ENCODE peak calls at places on chromosomes 6 and 20, in seven cellular contexts. C, H, U, D, S, B and Z are unnamed samples.

GRCh38 chr6:97850458-97851218 is 567.6 kb upstream of the MMS22L start:
- DNase-seq in C (no peak), S (no peak), B (no peak), U (no peak), H (no peak), D (no peak), Z (no peak)

GRCh38 chr6:143140767-143141166 is 80.1 kb downstream of the AIG1 start:
- DNase-seq in H (no peak), U (no peak), B (no peak), S (no peak), C (no peak), D (no peak), Z (no peak)

GRCh38 chr6:121285041-121285440 is 49.2 kb downstream of the TBC1D32 start:
- DNase-seq in U (peak; percentile 80), D (no peak), C (no peak), S (no peak), B (no peak), H (no peak), Z (no peak)

GRCh38 chr6:102051720-102052119 is 658.2 kb downstream of the GRIK2 start:
- DNase-seq in D (no peak), B (no peak), S (no peak), C (no peak), U (no peak), H (no peak), Z (no peak)

GRCh38 chr6:143734641-143735063 is 56.9 kb downstream of the PHACTR2 start:
- DNase-seq in H (peak; percentile 16), S (no peak), D (no peak), C (no peak), U (no peak), B (no peak), Z (no peak)

GRCh38 chr6:131762984-131763383 is 44.8 kb upstream of the ENPP1 start:
- DNase-seq in D (no peak), U (peak; percentile 22), S (no peak), H (no peak), C (no peak), B (no peak), Z (no peak)

GRCh38 chr20:5864428-5864827 is 85.9 kb downstream of the TRMT6 start:
- DNase-seq in B (no peak), H (no peak), U (no peak), S (no peak), C (no peak), D (no peak), Z (no peak)

GRCh38 chr6:10156875-10157274 is 258.0 kb downstream of the TFAP2A start:
- DNase-seq in S (no peak), D (no peak), C (no peak), H (no peak), U (no peak), B (no peak), Z (no peak)

GRCh38 chr20:62887147-62887859 is 25.7 kb upstream of the TCFL5 start:
- DNase-seq in H (peak; percentile 52), B (no peak), D (no peak), C (peak; percentile 78), S (no peak), U (peak; percentile 91), Z (no peak)

GRCh38 chr20:50320910-50321796 is 130.5 kb downstream of the CEBPB start:
- DNase-seq in U (peak; percentile 96), B (no peak), D (peak; percentile 56), S (no peak), C (peak; percentile 100), H (no peak), Z (no peak)

GRCh38 chr20:25399038-25399430 is 8.4 kb upstream of the ABHD12 start:
- DNase-seq in U (peak; percentile 76), S (peak; percentile 35), D (no peak), C (peak; percentile 65), B (peak; percentile 59), H (peak; percentile 19), Z (peak; percentile 29)

GRCh38 chr6:137832110-137832509 is 34.9 kb upstream of the TNFAIP3 start:
- DNase-seq in C (peak; percentile 65), H (no peak), S (no peak), D (no peak), B (no peak), U (peak; percentile 92), Z (no peak)

GRCh38 chr6:152993431-152993830 is 9.1 kb downstream of the MTRF1L start:
- DNase-seq in C (no peak), U (no peak), B (no peak), H (no peak), S (no peak), D (no peak), Z (peak; percentile 5)

GRCh38 chr20:61370841-61371303 is 118.8 kb downstream of the CDH4 start:
- DNase-seq in C (no peak), H (no peak), S (no peak), U (no peak), B (no peak), D (no peak), Z (no peak)

GRCh38 chr6:18115356-18115755 is 7.1 kb downstream of the NHLRC1 start:
- DNase-seq in C (no peak), S (no peak), D (peak; percentile 12), U (no peak), B (no peak), H (no peak), Z (no peak)

GRCh38 chr20:17586250-17586649 is 16.4 kb downstream of the DSTN start:
- DNase-seq in U (no peak), B (no peak), S (no peak), C (no peak), D (no peak), H (no peak), Z (no peak)

GRCh38 chr6:75735491-75736186 is 13.4 kb upstream of the MYO6 start:
- DNase-seq in C (no peak), U (peak; percentile 30), H (no peak), D (no peak), S (no peak), B (no peak), Z (no peak)

GRCh38 chr6:44086931-44087574 is 40.2 kb downstream of the MRPL14 start:
- DNase-seq in D (no peak), S (no peak), B (no peak), U (no peak), H (no peak), C (no peak), Z (no peak)

GRCh38 chr6:14009416-14009815 is 84.7 kb downstream of the RNF182 start:
- DNase-seq in B (no peak), U (no peak), C (no peak), D (no peak), H (no peak), S (no peak), Z (no peak)

GRCh38 chr6:170088349-170088951 is 202.4 kb downstream of the DLL1 start:
- DNase-seq in B (no peak), H (no peak), S (no peak), U (no peak), C (no peak), D (peak; percentile 34), Z (peak; percentile 34)

GRCh38 chr6:2712102-2712501 is 38.6 kb downstream of the MYLK4 start:
- DNase-seq in B (no peak), H (no peak), C (no peak), S (no peak), U (no peak), D (no peak), Z (no peak)

GRCh38 chr6:68778356-68779020 is 143.4 kb downstream of the ADGRB3 start:
- DNase-seq in B (no peak), C (peak; percentile 5), D (no peak), U (peak; percentile 3), H (peak; percentile 41), S (peak; percentile 14), Z (no peak)

GRCh38 chr6:40586800-40587201 is 363 bp downstream of the LRFN2 start:
- DNase-seq in S (no peak), D (peak; percentile 10), U (no peak), C (no peak), H (peak; percentile 49), B (no peak), Z (no peak)

GRCh38 chr6:169238766-169239165 is 14.9 kb downstream of the THBS2 start:
- DNase-seq in U (no peak), B (no peak), D (no peak), C (no peak), S (no peak), H (no peak), Z (no peak)

GRCh38 chr6:25652007-25652515 is at the start of gene SCGN:
- DNase-seq in C (peak; percentile 52), S (peak; percentile 21), B (peak; percentile 24), U (peak; percentile 43), H (peak; percentile 17), D (peak; percentile 55), Z (peak; percentile 5)

GRCh38 chr20:63690898-63691710 is 5.3 kb upstream of the TNFRSF6B start:
- DNase-seq in C (no peak), B (no peak), D (no peak), S (no peak), H (no peak), U (no peak), Z (no peak)

GRCh38 chr6:44495036-44495901 is 107.8 kb downstream of the CDC5L start:
- DNase-seq in C (no peak), S (no peak), B (no peak), D (no peak), U (no peak), H (peak; percentile 40), Z (no peak)

GRCh38 chr6:142377112-142377848 is 75.5 kb downstream of the ADGRG6 start:
- DNase-seq in C (peak; percentile 24), S (no peak), B (no peak), U (peak; percentile 34), D (no peak), H (peak; percentile 20), Z (no peak)

GRCh38 chr6:27502508-27503435 is 29.9 kb upstream of the ZNF184 start:
- DNase-seq in U (peak; percentile 79), D (peak; percentile 78), S (peak; percentile 41), H (peak; percentile 22), B (peak; percentile 66), C (no peak), Z (peak; percentile 22)

GRCh38 chr6:101042966-101043365 is 161.8 kb upstream of the ASCC3 start:
- DNase-seq in D (no peak), U (no peak), S (no peak), H (no peak), B (no peak), C (no peak), Z (no peak)

GRCh38 chr6:146543211-146543939 is at the start of gene RAB32:
- DNase-seq in H (no peak), U (peak; percentile 96), C (peak; percentile 70), B (no peak), S (peak; percentile 55), D (peak; percentile 36), Z (peak; percentile 32)

GRCh38 chr6:82205793-82206425 is 41.6 kb downstream of the IBTK start:
- DNase-seq in H (no peak), U (peak; percentile 6), C (no peak), S (no peak), B (no peak), D (no peak), Z (no peak)

GRCh38 chr6:29989211-29989610 is 46.9 kb downstream of the HLA-A start:
- DNase-seq in U (no peak), B (no peak), H (no peak), S (no peak), D (no peak), C (no peak), Z (no peak)

GRCh38 chr20:34843421-34843820 is 18.0 kb upstream of the NCOA6 start:
- DNase-seq in C (no peak), U (no peak), S (no peak), D (no peak), B (no peak), H (no peak), Z (no peak)

GRCh38 chr20:47660983-47661711 is 124.1 kb downstream of the SULF2 start:
- DNase-seq in S (no peak), H (no peak), C (no peak), B (no peak), U (no peak), D (no peak), Z (no peak)

GRCh38 chr6:136962661-136963060 is 40.6 kb downstream of the SLC35D3 start:
- DNase-seq in H (peak; percentile 42), B (no peak), S (peak; percentile 91), D (no peak), C (no peak), U (peak; percentile 9), Z (no peak)

GRCh38 chr6:64683682-64684081 is 1023.3 kb downstream of the EYS start:
- DNase-seq in U (no peak), C (peak; percentile 23), B (no peak), S (no peak), H (no peak), D (no peak), Z (no peak)

GRCh38 chr6:151294561-151295101 is 54.9 kb downstream of the AKAP12 start:
- DNase-seq in H (no peak), S (no peak), C (no peak), D (no peak), U (peak; percentile 29), B (no peak), Z (no peak)